ENCODE peak calls at places on chromosomes 6 and 20, in ten cellular contexts. J is Peyer's patch; L is AG09309; Y is kidney epithelial cell; D is CD4-positive, alpha-beta T cell; Q is IMR-90; C is GM12878; W is upper lobe of right lung; F is transverse colon; R is neural crest cell. B is an unnamed sample.

GRCh38 chr6:26421259-26422144 is 18.8 kb upstream of the BTN3A3 start:
- DNase-seq in J (peak; percentile 64), W (peak; percentile 77), D (peak; percentile 20), R (peak; percentile 46), F (peak; percentile 74), Y (peak; percentile 80), Q (peak; percentile 92), L (peak; percentile 73), C (peak; percentile 43), B (peak; percentile 48)

GRCh38 chr20:50120935-50121693 is 8.2 kb upstream of the UBE2V1 start:
- DNase-seq in F (peak; percentile 75), D (peak; percentile 56), W (peak; percentile 81), Q (peak; percentile 65), L (no peak), C (no peak), R (no peak), Y (no peak), J (peak; percentile 41), B (no peak)

GRCh38 chr20:53899351-53900167 is 170.8 kb downstream of the BCAS1 start:
- DNase-seq in C (peak; percentile 95), F (peak; percentile 68), L (no peak), D (peak; percentile 32), Y (peak; percentile 96), R (no peak), W (no peak), J (peak; percentile 82), Q (peak; percentile 87), B (no peak)

GRCh38 chr6:132751828-132752227 is 5.9 kb downstream of the VNN2 start:
- DNase-seq in W (no peak), L (no peak), C (no peak), J (no peak), Q (no peak), F (no peak), D (no peak), Y (no peak), R (no peak), B (no peak)

GRCh38 chr6:169577236-169577635 is 124.6 kb downstream of the WDR27 start:
- DNase-seq in C (no peak), F (no peak), D (no peak), R (no peak), Q (no peak), L (no peak), W (no peak), Y (no peak), J (no peak), B (no peak)

GRCh38 chr20:25360631-25361286 is 29.9 kb downstream of the ABHD12 start:
- DNase-seq in W (no peak), F (no peak), J (no peak), L (no peak), Y (no peak), D (no peak), C (no peak), Q (peak; percentile 82), R (no peak), B (no peak)

GRCh38 chr20:37297066-37297736 is 7.7 kb downstream of the MANBAL start:
- DNase-seq in R (no peak), Q (peak; percentile 84), Y (no peak), D (no peak), F (no peak), J (no peak), W (no peak), L (peak; percentile 97), C (no peak), B (no peak)

GRCh38 chr20:53949319-53949839 is 121.0 kb downstream of the BCAS1 start:
- DNase-seq in J (peak; percentile 84), F (peak; percentile 69), C (no peak), R (no peak), Q (peak; percentile 94), W (peak; percentile 69), D (peak; percentile 60), L (peak; percentile 83), Y (peak; percentile 81), B (no peak)

GRCh38 chr6:33818293-33818692 is 14.5 kb upstream of the MLN start:
- DNase-seq in J (no peak), W (no peak), D (no peak), Y (no peak), C (no peak), L (no peak), Q (no peak), F (no peak), R (no peak), B (no peak)

GRCh38 chr6:46199387-46199786 is 28.6 kb upstream of the ENPP5 start:
- DNase-seq in J (no peak), Q (no peak), R (no peak), C (no peak), W (no peak), D (no peak), Y (no peak), F (no peak), L (peak; percentile 37), B (no peak)

GRCh38 chr6:142867988-142868818 is 76.8 kb downstream of the HIVEP2 start:
- DNase-seq in Q (peak; percentile 51), R (no peak), L (no peak), W (no peak), C (no peak), D (no peak), J (no peak), F (no peak), Y (no peak), B (no peak)

GRCh38 chr6:80341330-80341729 is 234.9 kb downstream of the BCKDHB start:
- DNase-seq in L (peak; percentile 14), Y (no peak), Q (peak; percentile 92), F (no peak), D (no peak), R (no peak), J (no peak), C (no peak), W (no peak), B (no peak)

GRCh38 chr6:155188707-155189496 is 74.9 kb upstream of the CLDN20 start:
- DNase-seq in R (no peak), D (no peak), Q (peak; percentile 100), L (peak; percentile 94), J (no peak), W (no peak), F (no peak), C (no peak), Y (no peak), B (no peak)

GRCh38 chr20:11387189-11387754 is 530.4 kb upstream of the BTBD3 start:
- DNase-seq in W (no peak), R (no peak), C (no peak), D (no peak), L (peak; percentile 70), Q (peak; percentile 99), J (no peak), F (no peak), Y (peak; percentile 42), B (no peak)

GRCh38 chr6:16130437-16130891 is 1.6 kb downstream of the MYLIP start:
- DNase-seq in D (no peak), J (peak; percentile 27), C (no peak), F (peak; percentile 45), Y (no peak), W (no peak), R (no peak), Q (no peak), L (no peak), B (no peak)

DNA sequence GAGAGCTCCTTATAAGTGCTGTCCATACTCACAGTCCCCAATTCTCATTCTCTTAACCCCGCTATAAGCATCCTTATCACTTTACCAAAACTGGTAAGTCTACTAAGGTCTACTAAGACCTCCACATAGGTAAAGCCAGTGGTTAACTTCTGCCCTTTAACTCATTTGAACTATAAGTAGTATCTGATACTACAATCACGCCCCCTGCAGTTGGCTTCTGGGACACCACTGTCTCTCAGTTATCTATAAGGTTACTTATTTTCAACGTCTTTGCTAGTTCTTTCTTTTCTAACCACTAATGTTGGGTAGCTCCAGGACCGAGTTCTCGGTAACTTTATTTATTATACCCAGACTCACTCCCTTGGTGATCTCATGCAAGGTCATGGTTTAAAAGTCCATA is 142.6 kb downstream of the ARHGAP18 start:
- DNase-seq in W (no peak), R (no peak), J (no peak), Y (no peak), L (no peak), Q (no peak), F (no peak), C (no peak), D (no peak), B (no peak)
- TF ChIP-seq CTCF in W (peak; percentile 27), R (peak; percentile 50), J (peak; percentile 29), Y (peak; percentile 29), L (peak; percentile 41), Q (peak; percentile 26), F (no peak), C (peak; percentile 34), D (no peak), B (peak; percentile 40)

DNA sequence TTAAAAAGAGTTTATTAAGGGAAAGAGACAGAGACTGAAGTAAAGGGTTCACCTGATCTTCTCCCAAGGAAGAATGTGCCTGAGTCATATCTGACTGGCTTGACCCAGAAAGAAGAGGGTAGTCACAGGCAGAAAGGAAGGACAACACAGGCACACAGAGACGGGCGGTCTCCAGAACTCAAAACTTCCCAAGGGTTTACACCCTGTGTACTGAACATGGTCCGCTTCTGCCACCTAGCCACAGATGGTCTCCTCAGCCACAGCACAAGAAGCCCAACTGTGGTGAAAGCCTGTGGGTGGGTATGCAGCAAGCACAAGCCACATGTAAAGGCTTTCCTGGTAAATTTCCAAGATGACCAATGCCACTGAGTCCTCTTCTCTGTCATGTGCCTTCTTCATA is 17.2 kb downstream of the UNC5CL start:
- DNase-seq in L (peak; percentile 35), Y (no peak), D (no peak), F (no peak), R (no peak), J (no peak), Q (peak; percentile 46), C (no peak), W (no peak), B (no peak)
- TF ChIP-seq CTCF in L (peak; percentile 76), Y (peak; percentile 40), D (no peak), F (no peak), R (no peak), J (no peak), Q (peak; percentile 51), C (no peak), W (no peak), B (no peak)

GRCh38 chr6:103273048-103273447 is 1586.7 kb downstream of the HACE1 start:
- DNase-seq in W (no peak), C (no peak), F (no peak), L (no peak), D (no peak), R (no peak), Q (no peak), J (no peak), Y (no peak), B (no peak)
- TF ChIP-seq CTCF in W (peak; percentile 23), C (no peak), F (no peak), L (no peak), D (no peak), R (peak; percentile 59), Q (no peak), J (no peak), Y (peak; percentile 52), B (peak; percentile 65)

GRCh38 chr6:40727272-40727671 is 140.1 kb upstream of the LRFN2 start:
- DNase-seq in R (no peak), Q (no peak), J (no peak), C (no peak), F (no peak), Y (no peak), D (no peak), W (no peak), L (no peak), B (no peak)
- TF ChIP-seq CTCF in R (no peak), Q (no peak), J (no peak), C (no peak), F (no peak), Y (no peak), D (no peak), W (no peak), L (no peak), B (no peak)

GRCh38 chr20:47503685-47504084 is 2.0 kb downstream of the NCOA3 start:
- DNase-seq in L (no peak), R (no peak), J (no peak), Y (no peak), W (no peak), F (no peak), Q (no peak), D (no peak), C (no peak), B (no peak)
- TF ChIP-seq CTCF in L (no peak), R (no peak), J (no peak), Y (no peak), W (no peak), F (no peak), Q (no peak), D (no peak), C (no peak), B (no peak)

B was measured in progenitor cell of endocrine pancreas.